ENCODE peak calls at places on chromosomes 4 and X, in seven cellular contexts. R is fibroblast of the aortic adventitia, Y is fibroblast of mammary gland, P is heart left ventricle, V is kidney, L is fibroblast of lung, U is endodermal cell. O is an unnamed sample.

GRCh38 chr4:86961605-86962295 is 26.9 kb downstream of the AFF1 start:
- DNase-seq in R (no peak), Y (peak), P (no peak), V (no peak), L (peak), U (no peak), O (no peak)

GRCh38 chrX:13699183-13699826 is 10.4 kb downstream of the RAB9A start:
- DNase-seq in R (peak), Y (peak), P (no peak), V (no peak), L (no peak), U (no peak), O (no peak)

GRCh38 chrX:85963736-85964135 is 83.6 kb downstream of the CHM start:
- DNase-seq in R (peak), Y (peak), P (no peak), V (no peak), L (peak), U (peak), O (peak)

GRCh38 chrX:65034641-65035450 is 58.6 kb upstream of the ZC4H2 start:
- DNase-seq in R (peak), Y (peak), P (peak), V (peak), L (peak), U (peak), O (peak)

GRCh38 chr4:25937801-25938200 is 23.8 kb downstream of the SMIM20 start:
- DNase-seq in R (peak), Y (peak), P (no peak), V (no peak), L (peak), U (no peak), O (no peak)

GRCh38 chr4:16582526-16582925 is 315.9 kb downstream of the LDB2 start:
- DNase-seq in R (no peak), Y (no peak), P (no peak), V (no peak), L (no peak), U (peak), O (no peak)

GRCh38 chr4:110754726-110755125 is 131.8 kb upstream of the PITX2 start:
- DNase-seq in R (no peak), Y (peak), P (no peak), V (no peak), L (no peak), U (no peak), O (peak)

GRCh38 chrX:118666521-118666920 is 60.9 kb upstream of the IL13RA1 start:
- DNase-seq in R (peak), Y (peak), P (no peak), V (no peak), L (peak), U (no peak), O (no peak)

GRCh38 chr4:139665690-139666529 is at the start of gene MGST2:
- DNase-seq in R (peak), Y (peak), P (peak), V (peak), L (peak), U (peak), O (peak)

GRCh38 chr4:177569443-177569842 is 127.2 kb upstream of the AGA start:
- DNase-seq in R (peak), Y (peak), P (no peak), V (no peak), L (peak), U (no peak), O (no peak)

GRCh38 chr4:148030486-148030885 is 298.6 kb downstream of the ARHGAP10 start:
- DNase-seq in R (peak), Y (peak), P (no peak), V (no peak), L (peak), U (no peak), O (peak)

GRCh38 chr4:4852591-4853362 is 6.7 kb upstream of the MSX1 start:
- DNase-seq in R (peak), Y (peak), P (no peak), V (peak), L (peak), U (peak), O (peak)

GRCh38 chr4:15809058-15809457 is 30.9 kb downstream of the CD38 start:
- DNase-seq in R (no peak), Y (no peak), P (no peak), V (no peak), L (no peak), U (no peak), O (no peak)

GRCh38 chr4:140635606-140636005 is 66.8 kb upstream of the UCP1 start:
- DNase-seq in R (peak), Y (no peak), P (no peak), V (peak), L (peak), U (peak), O (no peak)

GRCh38 chrX:150517303-150517896 is 51.0 kb upstream of the MTM1 start:
- DNase-seq in R (peak), Y (peak), P (no peak), V (no peak), L (peak), U (no peak), O (peak)

GRCh38 chr4:118177121-118177520 is 142.8 kb downstream of the NDST3 start:
- DNase-seq in R (no peak), Y (peak), P (no peak), V (no peak), L (no peak), U (no peak), O (no peak)

GRCh38 chr4:122733805-122734155 is 1.3 kb downstream of the BBS12 start:
- DNase-seq in R (no peak), Y (no peak), P (no peak), V (no peak), L (no peak), U (no peak), O (no peak)

GRCh38 chrX:110171442-110171841 is 146.4 kb downstream of the AMMECR1 start:
- DNase-seq in R (no peak), Y (no peak), P (no peak), V (no peak), L (no peak), U (peak), O (no peak)

GRCh38 chr4:111214371-111214770 is 591.5 kb upstream of the PITX2 start:
- DNase-seq in R (no peak), Y (no peak), P (no peak), V (no peak), L (no peak), U (no peak), O (no peak)

GRCh38 chr4:88012652-88013051 is 5.2 kb downstream of the PKD2 start:
- DNase-seq in R (no peak), Y (no peak), P (no peak), V (no peak), L (no peak), U (no peak), O (no peak)

GRCh38 chrX:100635989-100636320 is 651 bp downstream of the TSPAN6 start:
- DNase-seq in R (no peak), Y (no peak), P (no peak), V (no peak), L (no peak), U (no peak), O (no peak)

DNA sequence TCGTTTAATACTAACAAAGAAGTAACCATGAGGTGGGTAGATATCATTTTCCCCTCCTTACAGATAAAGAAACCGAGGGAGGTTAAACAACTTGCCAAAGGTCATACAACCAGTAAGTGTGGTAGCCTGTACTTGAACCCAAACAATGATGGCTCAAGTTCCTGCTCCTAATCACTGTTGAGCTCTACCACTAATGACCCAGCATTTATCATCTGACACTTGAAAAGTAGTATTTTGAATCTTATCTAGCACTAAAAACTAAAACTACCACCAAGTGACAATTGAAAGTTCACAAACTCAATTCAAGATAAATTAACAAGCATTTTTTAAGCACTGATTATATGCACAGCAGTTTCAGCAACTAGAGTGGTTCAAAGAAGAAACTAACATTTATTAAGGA is 13.1 kb downstream of the FBXW7 start:
- DNase-seq in R (no peak), Y (no peak), P (no peak), V (no peak), L (no peak), U (no peak), O (no peak)
- H3K4me3 ChIP-seq in R (no peak), Y (no peak), P (no peak), V (no peak), L (no peak), U (no peak), O (no peak)

GRCh38 chrX:10513974-10514373 is 106.4 kb downstream of the MID1 start:
- DNase-seq in R (no peak), Y (no peak), P (no peak), V (no peak), L (no peak), U (no peak), O (no peak)
- TF ChIP-seq CTCF in R (no peak), Y (no peak), P (no peak), V (no peak), L (no peak), U (peak), O (no peak)

GRCh38 chrX:152958047-152958446 is 35.9 kb downstream of the PNMA5 start:
- DNase-seq in R (no peak), Y (no peak), P (no peak), V (no peak), L (no peak), U (no peak), O (no peak)

GRCh38 chrX:152959626-152960025 is 34.3 kb downstream of the PNMA5 start:
- DNase-seq in R (no peak), Y (no peak), P (no peak), V (no peak), L (no peak), U (no peak), O (no peak)

GRCh38 chrX:152960115-152960514 is 33.8 kb downstream of the PNMA5 start:
- DNase-seq in R (no peak), Y (no peak), P (no peak), V (no peak), L (no peak), U (no peak), O (no peak)

DNA sequence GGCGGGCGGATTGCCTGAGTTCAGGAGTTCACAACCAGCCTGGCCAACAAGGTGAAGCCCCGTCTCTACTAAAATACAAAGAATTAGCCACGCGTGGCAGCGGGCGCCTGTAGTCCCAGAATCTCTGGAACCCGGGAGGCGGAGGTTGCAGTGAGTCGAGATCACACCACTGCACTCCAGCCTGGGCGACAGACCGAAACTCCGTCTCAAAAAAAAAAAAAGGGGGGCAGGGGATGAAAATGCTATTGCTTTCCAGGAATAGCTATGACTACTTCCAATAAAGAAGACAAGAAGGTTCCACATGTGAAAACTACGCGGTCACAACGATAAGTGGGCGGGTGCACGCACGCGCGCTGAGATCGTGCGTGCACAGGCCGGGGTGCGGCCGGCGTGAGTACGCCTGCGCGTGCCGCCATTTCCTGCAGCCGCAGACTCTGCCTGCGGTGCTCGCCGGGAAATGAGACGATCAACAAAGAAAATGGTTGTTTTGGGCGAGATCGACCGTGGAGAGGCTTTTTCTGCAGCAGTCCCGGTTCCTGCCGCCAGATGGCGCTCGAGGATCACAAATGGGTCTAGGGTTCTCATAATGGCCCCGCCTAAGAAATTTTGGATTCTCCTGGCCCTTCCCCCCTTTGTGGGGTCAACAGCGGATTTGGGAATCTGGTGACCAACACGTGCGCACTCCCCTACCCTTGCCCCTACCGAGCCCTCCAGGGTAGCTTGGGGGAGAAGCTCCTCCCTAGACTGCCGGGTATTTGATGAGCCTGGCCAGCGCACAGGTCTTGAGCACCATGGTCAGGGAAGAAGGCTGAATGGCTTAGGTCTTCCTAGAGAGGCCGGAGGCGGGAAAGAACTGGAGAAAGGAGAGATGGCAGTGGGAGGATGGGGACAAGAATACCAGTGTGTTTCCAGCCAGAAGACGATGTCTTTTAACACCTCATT is 35.1 kb downstream of the PNMA5 start:
- DNase-seq in R (peak), Y (peak), P (peak), V (peak), L (peak), U (peak), O (peak)
- H3K4me3 ChIP-seq in R (peak), Y (peak), P (no peak), V (peak), L (no peak), U (no peak), O (peak)

GRCh38 chr4:137226900-137227299 is 305.4 kb downstream of the PCDH18 start:
- DNase-seq in R (peak), Y (peak), P (no peak), V (no peak), L (peak), U (no peak), O (no peak)
- TF ChIP-seq CTCF in R (peak), Y (peak), P (no peak), V (no peak), L (peak), U (peak), O (peak)

GRCh38 chr4:76199664-76200211 is 13.9 kb downstream of the SCARB2 start:
- DNase-seq in R (no peak), Y (no peak), P (no peak), V (no peak), L (peak), U (peak), O (no peak)

GRCh38 chr4:76200771-76201224 is 12.8 kb downstream of the SCARB2 start:
- DNase-seq in R (no peak), Y (no peak), P (no peak), V (no peak), L (no peak), U (no peak), O (no peak)

GRCh38 chr4:76197971-76198410 is 15.6 kb downstream of the SCARB2 start:
- DNase-seq in R (peak), Y (peak), P (peak), V (peak), L (peak), U (no peak), O (no peak)

GRCh38 chr4:76197001-76197743 is 16.5 kb downstream of the SCARB2 start:
- DNase-seq in R (peak), Y (peak), P (peak), V (no peak), L (no peak), U (no peak), O (no peak)

DNA sequence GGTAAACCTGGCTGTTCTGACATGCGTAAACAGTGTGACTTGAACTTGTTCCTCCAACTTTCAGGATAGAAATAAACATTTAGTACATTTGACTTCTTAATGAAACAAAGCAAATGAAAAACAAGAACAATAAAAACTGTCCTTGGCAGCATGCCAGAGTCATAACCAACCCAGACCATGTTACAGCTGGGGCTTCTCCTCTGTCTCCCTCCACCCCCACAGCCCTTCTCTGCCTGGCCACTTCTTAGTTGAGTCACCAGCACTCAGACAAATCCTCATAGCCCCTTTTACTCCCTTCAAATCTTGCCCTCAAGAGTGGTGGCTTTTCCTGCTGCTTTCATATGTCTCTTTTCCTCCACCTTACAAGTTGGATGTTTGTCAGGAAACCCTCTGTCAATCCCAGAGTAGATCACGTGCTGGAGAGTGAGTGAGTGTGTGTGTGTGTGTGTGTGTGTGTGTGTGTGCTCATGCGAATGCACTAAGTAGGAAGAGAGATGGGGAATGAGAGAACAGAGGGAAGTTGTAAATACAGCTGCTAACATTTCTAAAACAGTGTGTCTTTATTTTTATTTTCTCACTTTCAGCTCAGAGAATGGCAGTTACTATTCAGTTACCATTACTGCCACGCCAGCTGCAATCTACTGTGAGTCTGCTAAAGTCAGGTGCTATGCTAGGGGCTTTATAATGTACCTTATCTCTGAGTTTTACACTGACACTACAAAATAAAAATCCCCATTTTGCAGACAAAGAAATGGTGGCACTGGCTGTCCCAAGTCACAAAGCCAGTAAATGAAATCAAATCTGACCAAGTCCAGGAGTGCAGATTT is 15.0 kb downstream of the SCARB2 start:
- DNase-seq in R (peak), Y (peak), P (peak), V (peak), L (peak), U (peak), O (peak)
- H3K4me3 ChIP-seq in R (no peak), Y (no peak), P (no peak), V (peak), L (no peak), U (no peak), O (no peak)

DNA sequence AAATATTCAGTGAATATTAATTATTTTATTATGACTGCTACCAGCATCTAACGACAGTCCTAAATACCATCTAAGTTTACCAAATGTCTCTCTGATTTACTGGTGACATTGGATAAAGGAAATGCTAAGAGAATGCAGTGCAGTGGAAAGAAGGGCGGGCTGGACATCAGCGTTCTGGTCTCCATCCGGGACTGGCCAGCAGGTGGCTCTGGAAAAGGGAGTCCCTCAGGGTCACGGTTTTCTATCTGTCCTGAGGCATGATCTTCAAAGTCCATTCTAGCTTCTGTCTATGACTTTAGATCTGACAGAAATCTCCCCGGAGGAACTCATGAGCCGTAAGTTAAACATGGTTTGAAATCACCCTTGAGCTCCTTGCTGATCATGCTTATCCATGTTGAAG is 3.3 kb downstream of the TRIM2 start:
- DNase-seq in R (no peak), Y (peak), P (peak), V (no peak), L (peak), U (peak), O (no peak)
- TF ChIP-seq CTCF in R (peak), Y (peak), P (peak), V (peak), L (peak), U (peak), O (peak)

O was measured in AG09309.